ENCODE peak calls at places on chromosomes 1 and 21, in five cellular contexts. T, H, O, L and A are unnamed samples.

GRCh38 chr1:193408782-193409293 is 222.4 kb upstream of the B3GALT2 start:
- DNase-seq in T (peak), O (peak), H (peak), L (peak), A (peak)

GRCh38 chr1:228374711-228375577 is 31.7 kb downstream of the TRIM11 start:
- DNase-seq in L (peak), H (peak), T (peak), O (peak), A (peak)

GRCh38 chr1:223831755-223832636 is 13.8 kb downstream of the TP53BP2 start:
- DNase-seq in H (no peak), L (no peak), O (no peak), T (no peak), A (no peak)

GRCh38 chr1:104132386-104132973 is 382.8 kb downstream of the AMY1C start:
- DNase-seq in L (no peak), H (peak), O (no peak), T (no peak), A (peak)

GRCh38 chr1:203328714-203329122 is 22.2 kb downstream of the FMOD start:
- DNase-seq in T (no peak), L (no peak), O (peak), H (peak), A (peak)

GRCh38 chr21:14879458-14879857 is 185.3 kb downstream of the NRIP1 start:
- DNase-seq in H (no peak), T (no peak), O (no peak), L (no peak), A (no peak)

GRCh38 chr1:195618287-195618686 is 990.0 kb downstream of the KCNT2 start:
- DNase-seq in T (no peak), H (no peak), L (no peak), O (no peak), A (no peak)

GRCh38 chr1:60908159-60908558 is 174.2 kb upstream of the NFIA start:
- DNase-seq in L (no peak), H (no peak), T (no peak), O (no peak), A (no peak)

GRCh38 chr21:45816794-45817193 is 164.8 kb upstream of the COL6A1 start:
- DNase-seq in O (no peak), L (no peak), H (no peak), T (no peak), A (no peak)

GRCh38 chr1:223175032-223175431 is 32.0 kb upstream of the TLR5 start:
- DNase-seq in H (peak), O (no peak), T (no peak), L (no peak), A (peak)

GRCh38 chr1:205538211-205538840 is 33.9 kb downstream of the CDK18 start:
- DNase-seq in H (no peak), T (no peak), O (no peak), L (no peak), A (no peak)

GRCh38 chr1:3688356-3688755 is 36.0 kb downstream of the TP73 start:
- DNase-seq in L (no peak), O (no peak), T (no peak), H (no peak), A (no peak)

GRCh38 chr1:25873120-25873519 is 2.4 kb downstream of the PAQR7 start:
- DNase-seq in H (peak), T (no peak), O (peak), L (peak), A (peak)

GRCh38 chr1:62325076-62325475 is 5.8 kb upstream of the KANK4 start:
- DNase-seq in T (no peak), H (no peak), O (no peak), L (no peak), A (no peak)

GRCh38 chr21:33240404-33240803 is 10.7 kb downstream of the IFNAR2 start:
- DNase-seq in L (no peak), T (no peak), H (no peak), O (no peak), A (no peak)

GRCh38 chr1:89566761-89567174 is 42.1 kb downstream of the LRRC8B start:
- DNase-seq in H (peak), O (no peak), T (no peak), L (peak), A (peak)

GRCh38 chr1:20320734-20321133 is 30.1 kb downstream of the VWA5B1 start:
- DNase-seq in L (no peak), H (no peak), T (no peak), O (no peak), A (no peak)

GRCh38 chr1:31943546-31944184 is 5.5 kb upstream of the PTP4A2 start:
- DNase-seq in L (no peak), T (no peak), H (no peak), O (no peak), A (no peak)

GRCh38 chr1:221718391-221719277 is 23.3 kb downstream of the DUSP10 start:
- DNase-seq in L (no peak), O (no peak), T (no peak), H (no peak), A (no peak)

GRCh38 chr1:180953791-180954721 is 41.4 kb downstream of the KIAA1614 start:
- DNase-seq in T (peak), H (peak), O (peak), L (peak), A (peak)

GRCh38 chr1:163351912-163352311 is 30.2 kb downstream of the NUF2 start:
- DNase-seq in T (no peak), H (no peak), L (no peak), O (no peak), A (no peak)

GRCh38 chr1:18284750-18285532 is 177.3 kb downstream of the IGSF21 start:
- DNase-seq in O (peak), H (no peak), L (no peak), T (no peak), A (no peak)

GRCh38 chr1:63690966-63691365 is 82.9 kb upstream of the ROR1 start:
- DNase-seq in H (no peak), T (no peak), O (no peak), L (no peak), A (no peak)

GRCh38 chr1:155186955-155187891 is 13.6 kb downstream of the TRIM46 start:
- DNase-seq in T (no peak), L (peak), O (no peak), H (no peak), A (no peak)

GRCh38 chr1:51622455-51622913 is 5.6 kb downstream of the OSBPL9 start:
- DNase-seq in T (peak), O (peak), L (peak), H (peak), A (peak)

GRCh38 chr1:212293579-212293978 is 8.4 kb downstream of the PPP2R5A start:
- DNase-seq in T (no peak), H (no peak), L (no peak), O (no peak), A (no peak)

GRCh38 chr1:203322480-203323179 is 17.3 kb downstream of the BTG2 start:
- DNase-seq in T (no peak), H (peak), O (peak), L (no peak), A (no peak)

GRCh38 chr1:78765489-78765888 is 115.9 kb downstream of the IFI44 start:
- DNase-seq in T (no peak), H (no peak), O (no peak), L (no peak), A (no peak)

GRCh38 chr1:37556712-37557196 is at the start of gene DNALI1:
- DNase-seq in L (peak), O (peak), T (peak), H (peak), A (peak)

GRCh38 chr1:200423235-200423634 is 13.4 kb upstream of the ZNF281 start:
- DNase-seq in T (no peak), L (no peak), O (no peak), H (no peak), A (no peak)

GRCh38 chr21:42754270-42754933 is 101.0 kb downstream of the PDE9A start:
- DNase-seq in O (no peak), H (no peak), L (no peak), T (no peak), A (no peak)

GRCh38 chr1:1758692-1759455 is 19.4 kb downstream of the NADK start:
- DNase-seq in L (peak), T (peak), H (peak), O (peak), A (peak)

GRCh38 chr1:173870252-173871075 is 2.3 kb downstream of the ZBTB37 start:
- DNase-seq in O (peak), T (no peak), L (no peak), H (peak), A (peak)

GRCh38 chr1:21706151-21706835 is 37.1 kb upstream of the RAP1GAP start:
- DNase-seq in L (no peak), O (no peak), T (no peak), H (peak), A (no peak)

GRCh38 chr1:228370439-228370940 is 36.1 kb downstream of the TRIM11 start:
- DNase-seq in O (no peak), T (no peak), H (no peak), L (no peak), A (no peak)

GRCh38 chr21:17402885-17403477 is 109.9 kb upstream of the CXADR start:
- DNase-seq in O (no peak), L (no peak), T (no peak), H (no peak), A (no peak)

GRCh38 chr1:172647110-172647564 is 11.8 kb upstream of the FASLG start:
- DNase-seq in T (no peak), O (no peak), L (no peak), H (no peak), A (no peak)

GRCh38 chr1:26094076-26094669 is 17.5 kb upstream of the PDIK1L start:
- DNase-seq in L (no peak), H (peak), O (no peak), T (no peak), A (no peak)

GRCh38 chr1:164560076-164560475 is 1.1 kb downstream of the PBX1 start:
- DNase-seq in O (peak), H (peak), T (no peak), L (no peak), A (no peak)

GRCh38 chr1:164560504-164560903 is 1.5 kb downstream of the PBX1 start:
- DNase-seq in L (no peak), H (no peak), T (no peak), O (no peak), A (no peak)

GRCh38 chr1:164559342-164560070 is 522 bp downstream of the PBX1 start:
- DNase-seq in T (peak), O (peak), L (peak), H (peak), A (peak)

GRCh38 chr1:164557270-164557669 is 1.7 kb upstream of the PBX1 start:
- DNase-seq in H (peak), L (no peak), T (no peak), O (peak), A (no peak)

DNA sequence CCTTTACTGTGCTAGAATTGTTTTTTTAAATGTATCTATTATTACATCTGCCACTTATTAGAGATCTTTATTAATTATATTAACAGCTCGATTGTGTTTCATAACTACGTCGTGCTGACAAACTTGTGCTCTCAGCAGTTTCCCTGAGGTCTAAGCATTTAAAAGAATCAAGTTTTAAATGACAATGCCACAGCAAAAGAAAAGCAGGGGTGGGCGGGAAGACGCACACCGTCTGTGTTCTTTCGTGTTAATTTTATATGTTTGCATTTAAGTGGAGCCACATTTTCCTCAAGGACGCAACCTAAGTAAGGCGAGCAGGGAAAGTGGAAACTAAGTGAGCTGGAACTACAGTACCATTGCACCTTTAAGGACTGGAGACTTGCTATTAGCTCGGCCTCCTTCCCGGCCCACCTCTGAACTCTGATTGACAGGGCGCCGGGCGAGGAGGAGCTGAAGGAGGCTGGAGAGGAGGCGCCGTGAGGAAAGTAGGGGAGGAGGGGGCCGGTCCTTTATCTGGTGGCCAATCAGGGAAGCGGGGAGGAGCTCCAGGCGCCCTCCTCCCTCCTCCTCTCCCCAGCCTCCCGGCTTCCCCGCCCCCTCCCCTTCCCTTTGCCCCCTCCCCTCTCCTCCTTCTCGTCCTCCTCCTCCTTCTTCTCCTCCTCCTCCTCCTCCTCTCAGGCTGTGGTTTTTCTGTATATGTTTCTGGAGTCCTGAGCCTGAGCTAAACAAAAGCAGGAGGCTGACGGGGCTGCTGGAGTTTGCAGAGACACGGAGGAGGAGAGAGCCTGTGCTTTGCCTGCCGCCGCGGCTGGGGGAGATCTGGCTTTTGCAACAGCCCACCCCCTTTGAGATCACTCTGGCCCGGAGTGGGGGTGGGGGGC is at the start of gene PBX1:
- DNase-seq in L (peak), O (peak), H (peak), T (peak), A (peak)
- TF ChIP-seq POLR2A in L (peak), O (peak), H (peak), T (peak), A (peak)

GRCh38 chr1:15685820-15686219 is 1.7 kb downstream of the PLEKHM2 start:
- DNase-seq in L (no peak), T (no peak), H (no peak), O (no peak), A (no peak)
- H3K4me3 ChIP-seq in L (peak), T (peak), H (no peak), O (no peak), A (no peak)

DNA sequence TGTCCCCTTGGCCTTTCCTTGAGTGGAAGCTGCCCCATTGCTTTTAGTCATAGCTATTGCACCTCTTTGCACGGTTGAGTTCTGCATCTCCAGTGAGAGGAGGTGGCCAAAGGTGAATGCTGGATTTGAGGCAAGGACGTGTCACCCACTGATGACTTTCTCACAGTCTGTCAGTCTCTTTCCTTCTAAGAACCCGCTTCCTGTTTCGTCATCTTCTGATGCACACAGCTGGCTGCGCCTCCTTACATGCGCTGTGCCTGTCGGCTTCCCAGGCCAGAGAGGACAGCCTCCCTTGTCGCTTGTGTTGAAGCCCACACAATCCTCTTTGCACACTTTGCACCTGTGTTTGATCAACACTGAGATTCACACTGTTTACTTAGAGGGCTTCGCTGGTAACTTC is 41.8 kb upstream of the PWP2 start:
- DNase-seq in T (no peak), L (no peak), H (no peak), O (no peak), A (no peak)
- TF ChIP-seq POLR2A in T (no peak), L (no peak), H (no peak), O (no peak), A (no peak)

GRCh38 chr1:44481701-44482100 is 76.6 kb downstream of the RNF220 start:
- DNase-seq in T (no peak), H (no peak), L (no peak), O (no peak), A (no peak)
- H3K4me3 ChIP-seq in T (no peak), H (no peak), L (no peak), O (no peak), A (no peak)

GRCh38 chr1:95041491-95042165 is 31.1 kb downstream of the ALG14 start:
- DNase-seq in O (peak), T (peak), L (no peak), H (peak), A (peak)
- TF ChIP-seq POLR2A in O (no peak), T (no peak), L (no peak), H (no peak), A (no peak)

GRCh38 chr1:8460132-8460544 is 142.2 kb downstream of the SLC45A1 start:
- DNase-seq in T (no peak), H (no peak), L (no peak), O (peak), A (no peak)

GRCh38 chr1:8461341-8462110 is 143.6 kb downstream of the SLC45A1 start:
- DNase-seq in T (no peak), L (no peak), O (no peak), H (no peak), A (no peak)

GRCh38 chr1:8458607-8459006 is 140.7 kb downstream of the SLC45A1 start:
- DNase-seq in T (no peak), H (no peak), O (no peak), L (no peak), A (no peak)

GRCh38 chr1:8462298-8462946 is 144.5 kb downstream of the SLC45A1 start:
- DNase-seq in L (no peak), O (peak), T (no peak), H (no peak), A (peak)

DNA sequence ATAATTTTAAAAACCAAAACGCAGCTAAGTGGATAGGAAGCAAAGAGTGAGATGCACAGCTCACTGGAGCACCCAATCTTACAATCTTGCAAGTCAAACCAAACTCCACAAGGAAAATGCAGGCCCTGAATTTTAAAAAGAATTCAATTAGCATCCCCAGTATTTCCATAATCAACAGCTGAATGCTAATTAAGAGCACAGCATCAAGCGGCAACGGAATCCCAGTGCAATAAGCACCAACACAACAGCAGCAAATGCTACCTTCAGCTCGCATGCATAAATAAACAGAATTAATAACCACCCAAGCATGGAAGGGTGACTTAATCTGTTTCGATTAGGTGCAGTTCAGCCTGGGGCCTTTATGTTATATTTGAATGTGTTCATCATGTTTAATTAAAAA is 142.9 kb downstream of the SLC45A1 start:
- DNase-seq in O (no peak), H (no peak), T (no peak), L (no peak), A (no peak)
- H3K4me3 ChIP-seq in O (no peak), H (no peak), T (no peak), L (no peak), A (no peak)